ENCODE peak calls at places on chromosomes 13 and 19, in six cellular contexts. A is heart left ventricle; K is tibial artery; Y is aorta; S is endodermal cell; Z is CD8-positive, alpha-beta memory T cell. R is an unnamed sample.

GRCh38 chr13:53131361-53131760 is 102.7 kb downstream of the OLFM4 start:
- DNase-seq in A (no peak), K (no peak), Y (no peak), S (no peak), Z (no peak), R (no peak)

GRCh38 chr13:28679628-28680027 is 20.7 kb downstream of the POMP start:
- DNase-seq in A (no peak), K (no peak), Y (no peak), S (no peak), Z (no peak), R (no peak)

GRCh38 chr13:20772401-20773131 is 1.2 kb downstream of the EEF1AKMT1 start:
- DNase-seq in A (no peak), K (no peak), Y (no peak), S (no peak), Z (no peak), R (no peak)

GRCh38 chr19:7944177-7944761 is 803 bp upstream of the TIMM44 start:
- DNase-seq in A (peak; percentile 90), K (peak; percentile 93), Y (peak; percentile 93), S (peak; percentile 95), Z (peak; percentile 77), R (peak; percentile 84)

GRCh38 chr19:10207026-10207425 is 12.3 kb upstream of the DNMT1 start:
- DNase-seq in A (no peak), K (no peak), Y (no peak), S (no peak), Z (no peak), R (no peak)

GRCh38 chr19:50362656-50363424 is 2.6 kb downstream of the NAPSA start:
- DNase-seq in A (no peak), K (no peak), Y (peak; percentile 15), S (no peak), Z (no peak), R (no peak)

GRCh38 chr19:10812902-10813404 is 23.1 kb downstream of the TMED1 start:
- DNase-seq in A (no peak), K (peak; percentile 63), Y (no peak), S (peak; percentile 43), Z (no peak), R (no peak)

GRCh38 chr13:45500492-45501174 is 35.9 kb downstream of the COG3 start:
- DNase-seq in A (no peak), K (no peak), Y (no peak), S (no peak), Z (no peak), R (no peak)

GRCh38 chr19:14632286-14632685 is 42.4 kb downstream of the ADGRE3 start:
- DNase-seq in A (no peak), K (no peak), Y (no peak), S (peak; percentile 75), Z (no peak), R (no peak)

GRCh38 chr13:20714161-20714560 is 10.7 kb downstream of the IL17D start:
- DNase-seq in A (peak; percentile 62), K (no peak), Y (no peak), S (no peak), Z (no peak), R (no peak)

GRCh38 chr13:109510036-109510435 is 276.3 kb downstream of the IRS2 start:
- DNase-seq in A (no peak), K (no peak), Y (no peak), S (no peak), Z (no peak), R (no peak)

GRCh38 chr19:18713550-18714117 is 30.2 kb downstream of the CRTC1 start:
- DNase-seq in A (no peak), K (no peak), Y (no peak), S (no peak), Z (no peak), R (no peak)
- H3K4me1 ChIP-seq in A (peaks cover 3% of the 10 kb centered on the region), K (peaks cover 40% of the 10 kb centered on the region), Y (no peaks in the 10 kb centered on the region), S (no peaks in the 10 kb centered on the region), Z (no peaks in the 10 kb centered on the region), R (peaks cover 6% of the 10 kb centered on the region)

GRCh38 chr13:67048084-67048792 is 181.9 kb downstream of the PCDH9 start:
- DNase-seq in A (no peak), K (no peak), Y (no peak), S (no peak), Z (no peak), R (no peak)
- H3K4me1 ChIP-seq in A (no peaks in the 10 kb centered on the region), K (no peaks in the 10 kb centered on the region), Y (no peaks in the 10 kb centered on the region), S (peaks cover 3% of the 10 kb centered on the region), Z (no peaks in the 10 kb centered on the region), R (no peaks in the 10 kb centered on the region)

DNA sequence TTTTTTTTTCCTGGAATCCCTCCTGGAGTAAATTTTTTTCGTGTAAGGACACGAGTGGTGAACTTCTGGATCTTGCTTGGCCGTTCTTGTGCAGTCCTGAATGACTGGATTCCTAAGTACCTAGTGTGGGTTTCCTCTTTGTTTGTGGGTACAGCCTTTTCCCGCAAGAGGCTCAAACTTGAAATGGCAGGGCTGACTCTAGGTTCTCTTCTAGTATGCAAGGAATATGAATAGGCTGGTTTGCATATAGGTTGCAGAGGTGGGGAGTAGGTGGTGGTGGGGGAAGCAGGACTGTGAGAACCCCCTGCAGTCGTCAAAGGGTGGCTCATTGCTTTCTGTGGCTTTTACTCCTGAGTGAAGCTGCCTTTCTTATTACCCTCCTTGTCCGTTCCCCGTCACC is 13.6 kb downstream of the UBAC2 start:
- DNase-seq in A (no peak), K (no peak), Y (no peak), S (no peak), Z (no peak), R (no peak)
- H3K4me1 ChIP-seq in A (peaks cover 4% of the 10 kb centered on the region), K (peaks cover 23% of the 10 kb centered on the region), Y (no peaks in the 10 kb centered on the region), S (no peaks in the 10 kb centered on the region), Z (peaks cover 81% of the 10 kb centered on the region), R (peaks cover 31% of the 10 kb centered on the region)

GRCh38 chr19:2042485-2043268 is 8.4 kb downstream of the MKNK2 start:
- DNase-seq in A (peak; percentile 75), K (no peak), Y (peak; percentile 82), S (no peak), Z (no peak), R (peak; percentile 67)
- H3K4me1 ChIP-seq in A (peaks cover 71% of the 10 kb centered on the region), K (peaks cover 68% of the 10 kb centered on the region), Y (peaks cover 3% of the 10 kb centered on the region), S (peaks cover 4% of the 10 kb centered on the region), Z (peaks cover 57% of the 10 kb centered on the region), R (peaks cover 68% of the 10 kb centered on the region)

GRCh38 chr13:69946443-69946955 is 161.1 kb upstream of the ATXN8OS start:
- DNase-seq in A (no peak), K (no peak), Y (no peak), S (no peak), Z (no peak), R (no peak)

GRCh38 chr13:69950160-69950559 is 157.5 kb upstream of the ATXN8OS start:
- DNase-seq in A (no peak), K (no peak), Y (no peak), S (no peak), Z (no peak), R (no peak)

GRCh38 chr13:69947577-69947976 is 160.0 kb upstream of the ATXN8OS start:
- DNase-seq in A (no peak), K (no peak), Y (no peak), S (no peak), Z (no peak), R (no peak)

GRCh38 chr13:69948016-69948415 is 159.6 kb upstream of the ATXN8OS start:
- DNase-seq in A (no peak), K (no peak), Y (no peak), S (no peak), Z (no peak), R (no peak)

GRCh38 chr13:69951412-69951811 is 156.2 kb upstream of the ATXN8OS start:
- DNase-seq in A (no peak), K (no peak), Y (no peak), S (no peak), Z (no peak), R (no peak)
- H3K4me1 ChIP-seq in A (no peaks in the 10 kb centered on the region), K (no peaks in the 10 kb centered on the region), Y (no peaks in the 10 kb centered on the region), S (no peaks in the 10 kb centered on the region), Z (no peaks in the 10 kb centered on the region), R (no peaks in the 10 kb centered on the region)

DNA sequence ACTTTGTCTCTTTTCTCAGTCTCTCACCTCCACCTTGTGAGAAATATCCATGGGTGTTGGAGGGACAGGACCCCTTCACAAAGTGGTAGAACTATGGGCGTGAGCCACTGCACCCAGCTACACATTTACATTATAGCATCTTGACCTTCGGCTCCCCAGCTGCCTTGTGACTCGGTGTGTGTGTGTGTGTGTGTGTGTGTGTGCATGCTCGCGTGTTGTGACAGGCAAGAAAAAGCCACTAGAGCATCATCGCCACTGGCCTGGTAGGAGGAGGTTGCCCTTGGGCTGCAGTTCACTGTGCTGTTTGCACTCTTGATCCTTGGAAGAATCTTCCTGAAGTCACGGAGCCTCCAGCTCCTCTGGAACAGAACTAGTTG is 13.7 kb upstream of the ZNF888 start:
- DNase-seq in A (no peak), K (no peak), Y (no peak), S (no peak), Z (no peak), R (no peak)
- H3K4me1 ChIP-seq in A (no peaks in the 10 kb centered on the region), K (peaks cover 10% of the 10 kb centered on the region), Y (no peaks in the 10 kb centered on the region), S (no peaks in the 10 kb centered on the region), Z (peaks cover 7% of the 10 kb centered on the region), R (no peaks in the 10 kb centered on the region)

GRCh38 chr19:19386373-19386869 is 19.1 kb upstream of the GATAD2A start:
- DNase-seq in A (no peak), K (no peak), Y (no peak), S (no peak), Z (peak; percentile 22), R (no peak)

GRCh38 chr19:19385900-19386339 is 19.6 kb upstream of the GATAD2A start:
- DNase-seq in A (no peak), K (no peak), Y (peak; percentile 85), S (no peak), Z (peak; percentile 49), R (no peak)

GRCh38 chr19:19388568-19389555 is 16.6 kb upstream of the GATAD2A start:
- DNase-seq in A (no peak), K (no peak), Y (no peak), S (no peak), Z (no peak), R (no peak)

GRCh38 chr19:19385131-19385899 is 20.2 kb upstream of the GATAD2A start:
- DNase-seq in A (peak; percentile 100), K (peak; percentile 100), Y (peak; percentile 100), S (peak; percentile 100), Z (peak; percentile 98), R (peak; percentile 100)

DNA sequence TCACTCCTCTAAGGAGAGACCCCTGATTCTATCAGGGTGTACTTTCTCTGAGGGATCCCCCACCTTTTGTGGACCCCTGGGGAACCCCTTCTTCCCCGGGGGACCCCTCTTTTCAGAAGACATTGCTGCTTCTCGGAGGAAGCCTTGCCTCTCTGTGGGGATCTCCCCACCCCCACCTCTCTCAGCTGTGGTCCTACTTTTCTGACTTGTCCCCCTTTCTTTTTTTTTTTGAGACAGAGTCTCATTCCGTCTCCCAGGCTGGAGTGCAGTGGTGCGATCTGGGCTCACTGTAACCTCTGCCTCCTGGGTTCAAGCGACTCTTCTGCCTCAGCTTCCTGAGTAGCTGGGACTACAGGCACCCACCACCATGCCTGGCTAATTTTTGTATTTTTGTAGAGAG is 18.4 kb upstream of the GATAD2A start:
- DNase-seq in A (no peak), K (no peak), Y (no peak), S (no peak), Z (no peak), R (no peak)
- H3K4me1 ChIP-seq in A (peaks cover 17% of the 10 kb centered on the region), K (peaks cover 66% of the 10 kb centered on the region), Y (no peaks in the 10 kb centered on the region), S (no peaks in the 10 kb centered on the region), Z (peaks cover 61% of the 10 kb centered on the region), R (peaks cover 48% of the 10 kb centered on the region)